ENCODE peak calls at places on chromosomes 16 and 17, in nine cellular contexts. C is NCI-H446; T is A172; H is stimulated activated CD8-positive, alpha-beta memory T cell treated with anti-CD3 and anti-CD28 coated beads, Interleukin-7, amount 100 ng/mL, for 1 hour; S is lower leg skin; L is NCI-H1092 treated with DMSO at 0.1 percent for 48 hours; A is uterus; D is substantia nigra; Q is GM23338. X is an unnamed sample.

GRCh38 chr17:10130733-10131132 is 67.7 kb downstream of the GAS7 start:
- DNase-seq in Q (no peak), A (no peak), S (no peak), H (no peak), T (no peak), C (no peak), D (no peak), L (no peak), X (no peak)

GRCh38 chr17:17876959-17877547 is 40.3 kb upstream of the SREBF1 start:
- DNase-seq in T (no peak), L (no peak), H (no peak), Q (no peak), D (no peak), C (no peak), S (no peak), A (peak), X (no peak)

GRCh38 chr17:76940293-76940692 is 72.1 kb downstream of the MGAT5B start:
- DNase-seq in T (no peak), H (no peak), L (no peak), Q (peak), D (no peak), C (no peak), S (no peak), A (no peak), X (peak)

GRCh38 chr17:72422505-72423285 is 301.9 kb downstream of the SOX9 start:
- DNase-seq in D (no peak), A (no peak), T (peak), L (no peak), S (peak), H (no peak), C (no peak), Q (no peak), X (no peak)

GRCh38 chr17:47654991-47655390 is 5.3 kb downstream of the KPNB1 start:
- DNase-seq in H (no peak), A (no peak), L (no peak), S (peak), T (no peak), C (no peak), D (no peak), Q (no peak), X (no peak)

GRCh38 chr17:2018716-2019490 is 6.2 kb downstream of the RTN4RL1 start:
- DNase-seq in S (no peak), L (peak), A (no peak), D (no peak), T (no peak), H (no peak), C (no peak), Q (no peak), X (no peak)

GRCh38 chr17:82970067-82970466 is 109.3 kb upstream of the METRNL start:
- DNase-seq in T (no peak), Q (no peak), H (no peak), D (no peak), L (no peak), A (no peak), S (no peak), C (no peak), X (no peak)

GRCh38 chr16:76222853-76223252 is 54.3 kb upstream of the CNTNAP4 start:
- DNase-seq in Q (peak), C (no peak), A (no peak), L (no peak), T (no peak), S (no peak), D (no peak), H (no peak), X (no peak)

GRCh38 chr17:21160401-21160800 is 33.6 kb downstream of the DHRS7B start:
- DNase-seq in S (no peak), D (no peak), Q (no peak), C (no peak), H (no peak), T (no peak), A (no peak), L (no peak), X (no peak)

GRCh38 chr17:1313270-1314005 is 34.0 kb downstream of the TRARG1 start:
- DNase-seq in L (no peak), A (no peak), H (no peak), C (no peak), T (no peak), Q (no peak), D (no peak), S (no peak), X (peak)

GRCh38 chr17:74951680-74952421 is 16.2 kb downstream of the OTOP3 start:
- DNase-seq in H (no peak), C (no peak), S (peak), D (no peak), T (no peak), L (no peak), A (no peak), Q (peak), X (no peak)

GRCh38 chr16:2919511-2920255 is 8.0 kb downstream of the FLYWCH1 start:
- DNase-seq in L (peak), S (peak), A (peak), D (peak), C (peak), H (peak), Q (peak), T (peak), X (no peak)

GRCh38 chr16:47492428-47493357 is 31.6 kb downstream of the PHKB start:
- DNase-seq in A (peak), L (no peak), C (no peak), H (no peak), S (peak), D (peak), Q (peak), T (peak), X (peak)

GRCh38 chr16:12092347-12092882 is 115.9 kb downstream of the SNX29 start:
- DNase-seq in L (no peak), A (peak), C (no peak), D (no peak), S (peak), Q (no peak), H (no peak), T (peak), X (peak)

GRCh38 chr16:78094166-78094565 is 5.3 kb upstream of the WWOX start:
- DNase-seq in C (no peak), S (no peak), L (peak), Q (peak), A (no peak), H (no peak), D (no peak), T (no peak), X (no peak)

GRCh38 chr17:81550285-81550684 is 1.9 kb downstream of the FAAP100 start:
- DNase-seq in D (no peak), S (no peak), Q (no peak), H (no peak), A (no peak), L (no peak), C (no peak), T (no peak), X (peak)

X was measured in left lung.